ENCODE peak calls at places on chromosomes 13 and 19, in ten cellular contexts. Z is ecto neural progenitor cell; N is skeletal muscle cell; Q is stimulated activated CD8-positive, alpha-beta memory T cell treated with anti-CD3 and anti-CD28 coated beads, Interleukin-15, amount 100 ng/mL, for 24 hours; B is activated CD4-positive, CD25-positive, alpha-beta regulatory T cell; C is stimulated activated naive CD8-positive, alpha-beta T cell treated with anti-CD3 and anti-CD28 coated beads, Interleukin-15, Interleukin-2, amounts not matched to agents 100 U/mL and 50 U/mL, for 24 hours; X is lower leg skin; G is NCI-H1048; V is effector memory CD4-positive, alpha-beta T cell; H is ovary. R is an unnamed sample.

GRCh38 chr19:46115396-46116109 is 8.9 kb downstream of the IGFL3 start:
- DNase-seq in Z (no peak), N (peak), Q (no peak), B (no peak), C (peak), X (no peak), G (no peak), V (no peak), H (no peak), R (no peak)

GRCh38 chr13:76813874-76814273 is 72.3 kb downstream of the KCTD12 start:
- DNase-seq in Z (no peak), N (no peak), Q (no peak), B (no peak), C (no peak), X (no peak), G (no peak), V (no peak), H (no peak), R (no peak)

GRCh38 chr19:52535831-52536800 is 8.6 kb downstream of the ZNF808 start:
- DNase-seq in Z (peak), N (peak), Q (peak), B (peak), C (peak), X (peak), G (no peak), V (peak), H (peak), R (peak)

GRCh38 chr13:40024578-40024952 is 369.1 kb downstream of the COG6 start:
- DNase-seq in Z (no peak), N (no peak), Q (no peak), B (no peak), C (no peak), X (no peak), G (no peak), V (no peak), H (no peak), R (no peak)

GRCh38 chr13:110421061-110421460 is 114.0 kb downstream of the COL4A2 start:
- DNase-seq in Z (no peak), N (no peak), Q (no peak), B (no peak), C (no peak), X (no peak), G (no peak), V (no peak), H (no peak), R (no peak)

GRCh38 chr13:36548129-36548528 is 115.8 kb downstream of the CCNA1 start:
- DNase-seq in Z (no peak), N (no peak), Q (no peak), B (no peak), C (no peak), X (no peak), G (no peak), V (no peak), H (no peak), R (no peak)

GRCh38 chr19:24033962-24034342 is 53.0 kb upstream of the ZNF254 start:
- DNase-seq in Z (no peak), N (no peak), Q (peak), B (no peak), C (peak), X (peak), G (no peak), V (no peak), H (peak), R (peak)

GRCh38 chr19:31980851-31981250 is 364.6 kb upstream of the ZNF507 start:
- DNase-seq in Z (peak), N (no peak), Q (no peak), B (no peak), C (no peak), X (no peak), G (no peak), V (no peak), H (no peak), R (no peak)

GRCh38 chr13:85601526-85601925 is 197.7 kb downstream of the SLITRK6 start:
- DNase-seq in Z (no peak), N (no peak), Q (no peak), B (no peak), C (no peak), X (no peak), G (no peak), V (no peak), H (no peak), R (no peak)

GRCh38 chr19:10995926-10996600 is 35.2 kb downstream of the SMARCA4 start:
- DNase-seq in Z (no peak), N (no peak), Q (no peak), B (no peak), C (no peak), X (no peak), G (no peak), V (no peak), H (no peak), R (no peak)

GRCh38 chr13:110734561-110734960 is 21.1 kb downstream of the ING1 start:
- DNase-seq in Z (no peak), N (no peak), Q (no peak), B (no peak), C (no peak), X (no peak), G (no peak), V (no peak), H (no peak), R (no peak)

GRCh38 chr13:93265800-93266199 is 39.2 kb downstream of the GPC6 start:
- DNase-seq in Z (no peak), N (no peak), Q (no peak), B (no peak), C (no peak), X (no peak), G (no peak), V (no peak), H (no peak), R (no peak)

GRCh38 chr19:13262450-13262849 is 112.2 kb downstream of the IER2 start:
- DNase-seq in Z (no peak), N (peak), Q (no peak), B (no peak), C (no peak), X (no peak), G (no peak), V (no peak), H (no peak), R (no peak)

GRCh38 chr19:13681509-13681908 is 82.8 kb upstream of the MRI1 start:
- DNase-seq in Z (no peak), N (peak), Q (no peak), B (no peak), C (no peak), X (no peak), G (no peak), V (no peak), H (no peak), R (no peak)

GRCh38 chr13:76993021-76993420 is 1.1 kb downstream of the CLN5 start:
- DNase-seq in Z (no peak), N (no peak), Q (no peak), B (no peak), C (no peak), X (no peak), G (no peak), V (no peak), H (no peak), R (no peak)

GRCh38 chr19:41620171-41620570 is 6.7 kb downstream of the CEACAM4 start:
- DNase-seq in Z (peak), N (no peak), Q (no peak), B (no peak), C (no peak), X (peak), G (no peak), V (no peak), H (no peak), R (no peak)

GRCh38 chr19:2330632-2331284 is 2.3 kb downstream of the SPPL2B start:
- DNase-seq in Z (no peak), N (no peak), Q (no peak), B (no peak), C (no peak), X (no peak), G (no peak), V (no peak), H (no peak), R (peak)

GRCh38 chr13:39306639-39307589 is 268.7 kb downstream of the NHLRC3 start:
- DNase-seq in Z (no peak), N (no peak), Q (no peak), B (no peak), C (peak), X (no peak), G (no peak), V (no peak), H (no peak), R (no peak)

GRCh38 chr19:57746580-57747471 is at the start of gene ZNF776:
- DNase-seq in Z (peak), N (peak), Q (peak), B (peak), C (peak), X (peak), G (peak), V (peak), H (peak), R (peak)

GRCh38 chr19:6108721-6109633 is 1.3 kb downstream of the RFX2 start:
- DNase-seq in Z (peak), N (no peak), Q (no peak), B (no peak), C (peak), X (peak), G (no peak), V (peak), H (peak), R (peak)

GRCh38 chr13:19888799-19889198 is 25.4 kb upstream of the ZMYM5 start:
- DNase-seq in Z (no peak), N (no peak), Q (no peak), B (no peak), C (no peak), X (no peak), G (no peak), V (no peak), H (no peak), R (no peak)

GRCh38 chr13:98105929-98106336 is 37.0 kb upstream of the FARP1 start:
- DNase-seq in Z (no peak), N (no peak), Q (no peak), B (no peak), C (no peak), X (no peak), G (no peak), V (no peak), H (no peak), R (no peak)

GRCh38 chr19:55092423-55093318 is 17.0 kb downstream of the EPS8L1 start:
- DNase-seq in Z (peak), N (no peak), Q (no peak), B (no peak), C (no peak), X (no peak), G (no peak), V (no peak), H (no peak), R (peak)

GRCh38 chr13:66926851-66927524 is 303.1 kb downstream of the PCDH9 start:
- DNase-seq in Z (no peak), N (no peak), Q (no peak), B (no peak), C (no peak), X (no peak), G (no peak), V (no peak), H (no peak), R (no peak)

GRCh38 chr19:18865973-18866799 is 29.8 kb downstream of the CERS1 start:
- DNase-seq in Z (peak), N (no peak), Q (peak), B (peak), C (peak), X (no peak), G (no peak), V (peak), H (peak), R (no peak)

GRCh38 chr13:77580748-77581147 is 45.2 kb downstream of the SCEL start:
- DNase-seq in Z (no peak), N (no peak), Q (no peak), B (no peak), C (no peak), X (no peak), G (no peak), V (no peak), H (no peak), R (no peak)

GRCh38 chr13:28375250-28375930 is 119.5 kb downstream of the FLT1 start:
- DNase-seq in Z (no peak), N (no peak), Q (no peak), B (no peak), C (no peak), X (no peak), G (no peak), V (no peak), H (no peak), R (no peak)

GRCh38 chr13:103101902-103102301 is 35.7 kb upstream of the SLC10A2 start:
- DNase-seq in Z (no peak), N (no peak), Q (no peak), B (no peak), C (no peak), X (no peak), G (no peak), V (no peak), H (no peak), R (no peak)

GRCh38 chr13:96243371-96243770 is 153.5 kb downstream of the HS6ST3 start:
- DNase-seq in Z (no peak), N (no peak), Q (no peak), B (no peak), C (no peak), X (no peak), G (no peak), V (no peak), H (no peak), R (no peak)

GRCh38 chr13:97502691-97503090 is 68.7 kb downstream of the RAP2A start:
- DNase-seq in Z (no peak), N (no peak), Q (no peak), B (no peak), C (no peak), X (no peak), G (no peak), V (no peak), H (no peak), R (no peak)

GRCh38 chr19:43759515-43759914 is 4.8 kb upstream of the SMG9 start:
- DNase-seq in Z (no peak), N (no peak), Q (no peak), B (no peak), C (no peak), X (no peak), G (no peak), V (no peak), H (no peak), R (no peak)

GRCh38 chr19:55546822-55547614 is 1.7 kb upstream of the SBK3 start:
- DNase-seq in Z (no peak), N (peak), Q (no peak), B (no peak), C (peak), X (peak), G (no peak), V (no peak), H (peak), R (no peak)

GRCh38 chr13:99220199-99220931 is 19.7 kb downstream of the UBAC2 start:
- DNase-seq in Z (no peak), N (no peak), Q (no peak), B (no peak), C (no peak), X (no peak), G (no peak), V (no peak), H (no peak), R (no peak)

GRCh38 chr19:34475975-34476594 is 5.5 kb upstream of the WTIP start:
- DNase-seq in Z (no peak), N (no peak), Q (no peak), B (no peak), C (no peak), X (no peak), G (no peak), V (no peak), H (no peak), R (no peak)

GRCh38 chr13:96229356-96229755 is 139.4 kb downstream of the HS6ST3 start:
- DNase-seq in Z (no peak), N (no peak), Q (no peak), B (no peak), C (no peak), X (no peak), G (no peak), V (no peak), H (no peak), R (no peak)

GRCh38 chr19:6773323-6773931 is 919 bp downstream of the VAV1 start:
- DNase-seq in Z (no peak), N (no peak), Q (no peak), B (no peak), C (peak), X (no peak), G (no peak), V (no peak), H (no peak), R (peak)

GRCh38 chr19:1469936-1470863 is 8.8 kb downstream of the C19orf25 start:
- DNase-seq in Z (peak), N (no peak), Q (no peak), B (peak), C (peak), X (no peak), G (no peak), V (peak), H (no peak), R (peak)

R was measured in kidney.